ENCODE peak calls at places on chromosome 20, in eight cellular contexts. Y is fibroblast of lung; V is cardiac muscle cell; O is right lobe of liver; H is progenitor cell of endocrine pancreas; T is CD8-positive, alpha-beta T cell; P is WTC11; C is AG10803. X is an unnamed sample.

GRCh38 chr20:4435671-4436070 is 286.0 kb upstream of the PRND start:
- DNase-seq in Y (no peak), V (no peak), O (no peak), H (no peak), T (no peak), P (no peak), C (no peak), X (no peak)

GRCh38 chr20:53224851-53225250 is 252.7 kb downstream of the TSHZ2 start:
- DNase-seq in Y (peak), V (peak), O (no peak), H (no peak), T (no peak), P (no peak), C (peak), X (no peak)

GRCh38 chr20:21701171-21701876 is 4.1 kb upstream of the PAX1 start:
- DNase-seq in Y (no peak), V (no peak), O (no peak), H (no peak), T (no peak), P (peak), C (no peak), X (no peak)

GRCh38 chr20:8933391-8933807 is 135.5 kb upstream of the PLCB4 start:
- DNase-seq in Y (peak), V (peak), O (no peak), H (no peak), T (no peak), P (no peak), C (peak), X (no peak)

GRCh38 chr20:31485450-31486339 is 10.6 kb downstream of the REM1 start:
- DNase-seq in Y (peak), V (peak), O (peak), H (no peak), T (no peak), P (no peak), C (peak), X (no peak)

GRCh38 chr20:48149887-48150286 is 364.6 kb upstream of the SULF2 start:
- DNase-seq in Y (no peak), V (no peak), O (no peak), H (no peak), T (no peak), P (no peak), C (no peak), X (no peak)

GRCh38 chr20:47508228-47508752 is 6.6 kb downstream of the NCOA3 start:
- DNase-seq in Y (no peak), V (no peak), O (no peak), H (no peak), T (no peak), P (no peak), C (no peak), X (no peak)

GRCh38 chr20:3420211-3420707 is 12.8 kb upstream of the DNAAF9 start:
- DNase-seq in Y (peak), V (peak), O (no peak), H (no peak), T (no peak), P (no peak), C (peak), X (peak)

GRCh38 chr20:20215976-20216727 is 151.8 kb upstream of the INSM1 start:
- DNase-seq in Y (no peak), V (no peak), O (no peak), H (no peak), T (no peak), P (no peak), C (no peak), X (no peak)

GRCh38 chr20:52833901-52834300 is 138.3 kb upstream of the TSHZ2 start:
- DNase-seq in Y (no peak), V (no peak), O (no peak), H (no peak), T (no peak), P (no peak), C (no peak), X (no peak)

GRCh38 chr20:36483205-36483918 is 58.0 kb upstream of the MYL9 start:
- DNase-seq in Y (no peak), V (no peak), O (no peak), H (no peak), T (no peak), P (no peak), C (no peak), X (no peak)

GRCh38 chr20:45041464-45042337 is 59.2 kb downstream of the KCNS1 start:
- DNase-seq in Y (peak), V (peak), O (no peak), H (no peak), T (no peak), P (no peak), C (peak), X (peak)

GRCh38 chr20:33947709-33948295 is 45.9 kb upstream of the RALY start:
- DNase-seq in Y (peak), V (peak), O (no peak), H (no peak), T (peak), P (peak), C (peak), X (peak)

GRCh38 chr20:45306431-45306982 is at the start of gene RBPJL:
- DNase-seq in Y (no peak), V (peak), O (no peak), H (peak), T (peak), P (peak), C (no peak), X (no peak)

GRCh38 chr20:20692587-20692986 is 19.9 kb downstream of the RALGAPA2 start:
- DNase-seq in Y (no peak), V (no peak), O (no peak), H (no peak), T (no peak), P (no peak), C (no peak), X (no peak)

GRCh38 chr20:43736588-43737091 is 9.8 kb upstream of the GTSF1L start:
- DNase-seq in Y (no peak), V (peak), O (no peak), H (no peak), T (no peak), P (peak), C (peak), X (no peak)

GRCh38 chr20:47727170-47727880 is 58.0 kb downstream of the SULF2 start:
- DNase-seq in Y (no peak), V (no peak), O (peak), H (no peak), T (peak), P (no peak), C (no peak), X (no peak)

GRCh38 chr20:33465536-33466302 is 22.2 kb upstream of the SNTA1 start:
- DNase-seq in Y (peak), V (no peak), O (no peak), H (no peak), T (no peak), P (no peak), C (no peak), X (no peak)

GRCh38 chr20:39040116-39040515 is 78.0 kb downstream of the DHX35 start:
- DNase-seq in Y (no peak), V (no peak), O (no peak), H (no peak), T (no peak), P (no peak), C (no peak), X (no peak)

GRCh38 chr20:1496930-1497329 is 5.7 kb upstream of the SIRPB2 start:
- DNase-seq in Y (no peak), V (no peak), O (no peak), H (no peak), T (no peak), P (no peak), C (no peak), X (no peak)
- TF ChIP-seq CTCF in Y (no peak), V (no peak), O (no peak), H (no peak), T (no peak), P (no peak), C (no peak), X (no peak)

GRCh38 chr20:41956316-41957050 is 338.3 kb upstream of the CHD6 start:
- DNase-seq in Y (no peak), V (peak), O (no peak), H (no peak), T (no peak), P (peak), C (no peak), X (no peak)
- TF ChIP-seq CTCF in Y (no peak), V (peak), O (peak), H (peak), T (no peak), P (peak), C (peak), X (peak)

GRCh38 chr20:18613553-18613952 is 25.7 kb downstream of the DTD1 start:
- DNase-seq in Y (no peak), V (no peak), O (no peak), H (no peak), T (no peak), P (no peak), C (no peak), X (peak)
- TF ChIP-seq CTCF in Y (no peak), V (no peak), O (no peak), H (no peak), T (no peak), P (no peak), C (no peak), X (no peak)

GRCh38 chr20:25063981-25064380 is 6.0 kb upstream of the ACSS1 start:
- DNase-seq in Y (no peak), V (no peak), O (no peak), H (no peak), T (no peak), P (no peak), C (no peak), X (no peak)
- TF ChIP-seq CTCF in Y (no peak), V (no peak), O (no peak), H (no peak), T (no peak), P (no peak), C (no peak), X (no peak)

GRCh38 chr20:57417051-57417689 is 26.0 kb downstream of the RBM38 start:
- DNase-seq in Y (no peak), V (peak), O (no peak), H (no peak), T (no peak), P (no peak), C (no peak), X (no peak)

GRCh38 chr20:57417830-57418780 is 26.9 kb downstream of the RBM38 start:
- DNase-seq in Y (no peak), V (no peak), O (no peak), H (no peak), T (no peak), P (no peak), C (no peak), X (no peak)

GRCh38 chr20:57422254-57422653 is 31.1 kb downstream of the RBM38 start:
- DNase-seq in Y (no peak), V (no peak), O (no peak), H (no peak), T (no peak), P (no peak), C (no peak), X (no peak)

GRCh38 chr20:57421258-57422220 is 30.3 kb downstream of the RBM38 start:
- DNase-seq in Y (no peak), V (no peak), O (peak), H (no peak), T (no peak), P (no peak), C (no peak), X (no peak)

GRCh38 chr20:57420571-57421257 is 29.5 kb downstream of the RBM38 start:
- DNase-seq in Y (no peak), V (no peak), O (no peak), H (no peak), T (no peak), P (no peak), C (no peak), X (no peak)
- TF ChIP-seq CTCF in Y (no peak), V (no peak), O (no peak), H (no peak), T (no peak), P (no peak), C (no peak), X (no peak)

GRCh38 chr20:63864978-63865640 is at the start of gene TPD52L2:
- DNase-seq in Y (peak), V (peak), O (peak), H (peak), T (peak), P (peak), C (peak), X (peak)

GRCh38 chr20:63864545-63864977 is 509 bp upstream of the TPD52L2 start:
- DNase-seq in Y (no peak), V (no peak), O (no peak), H (no peak), T (no peak), P (no peak), C (no peak), X (no peak)

GRCh38 chr20:63861981-63862901 is 943 bp downstream of the ABHD16B start:
- DNase-seq in Y (no peak), V (no peak), O (no peak), H (no peak), T (no peak), P (no peak), C (no peak), X (no peak)

GRCh38 chr20:63863021-63863797 is 1.9 kb upstream of the TPD52L2 start:
- DNase-seq in Y (no peak), V (no peak), O (no peak), H (no peak), T (no peak), P (no peak), C (no peak), X (no peak)

GRCh38 chr20:63863798-63864544 is 1.1 kb upstream of the TPD52L2 start:
- DNase-seq in Y (peak), V (peak), O (peak), H (peak), T (peak), P (peak), C (peak), X (peak)
- TF ChIP-seq CTCF in Y (peak), V (peak), O (peak), H (peak), T (peak), P (no peak), C (peak), X (peak)

DNA sequence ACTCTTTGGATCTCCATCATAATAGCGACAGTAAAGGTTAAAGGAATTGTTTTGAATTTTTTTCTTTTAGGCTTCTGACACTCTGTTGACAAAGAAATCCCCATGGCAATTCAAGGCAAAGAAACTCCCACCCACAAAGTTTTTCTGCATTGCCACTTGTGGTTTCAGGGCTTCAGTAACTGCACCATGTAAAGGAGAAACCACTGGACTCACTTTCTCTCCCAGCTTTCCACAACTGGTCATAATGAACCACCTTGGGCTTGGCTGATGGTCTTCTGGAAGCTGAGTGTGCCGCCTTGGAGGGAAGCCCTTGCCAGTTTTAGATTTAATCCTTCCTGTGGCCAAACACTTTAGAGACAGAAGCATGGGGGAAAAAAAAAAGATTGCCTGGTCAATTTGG is 163.1 kb downstream of the ISM1 start:
- DNase-seq in Y (no peak), V (no peak), O (no peak), H (no peak), T (no peak), P (no peak), C (no peak), X (no peak)
- TF ChIP-seq CTCF in Y (no peak), V (no peak), O (no peak), H (no peak), T (no peak), P (no peak), C (no peak), X (no peak)

DNA sequence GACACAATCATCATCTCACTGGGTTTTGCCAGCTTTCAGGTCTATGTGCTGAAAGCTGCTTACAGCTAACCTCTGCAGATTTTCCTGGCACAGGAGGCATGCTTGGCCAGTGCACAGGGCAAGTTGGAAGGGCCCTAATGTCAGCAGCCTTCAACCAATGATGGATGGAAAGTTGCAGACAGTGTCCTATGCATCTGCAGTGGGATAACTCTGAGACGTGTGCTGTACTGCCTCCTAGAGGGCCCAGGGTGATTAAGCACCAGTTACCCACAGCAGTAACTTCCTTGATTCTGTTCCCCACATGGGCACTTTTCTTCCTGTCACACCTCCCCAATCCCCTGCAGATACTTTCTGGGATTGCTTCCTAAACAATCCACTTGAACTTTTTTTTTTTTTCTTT is 38.6 kb downstream of the OVOL2 start:
- DNase-seq in Y (no peak), V (peak), O (no peak), H (no peak), T (no peak), P (peak), C (peak), X (no peak)
- TF ChIP-seq CTCF in Y (peak), V (peak), O (peak), H (peak), T (no peak), P (peak), C (peak), X (peak)

GRCh38 chr20:2237059-2237458 is 58.7 kb upstream of the TGM3 start:
- DNase-seq in Y (peak), V (peak), O (peak), H (no peak), T (no peak), P (peak), C (peak), X (peak)
- TF ChIP-seq CTCF in Y (peak), V (peak), O (peak), H (no peak), T (no peak), P (no peak), C (peak), X (peak)

X was measured in HFFc6.